ENCODE peak calls at places on chromosomes 13 and 19, in seven cellular contexts. One of them, this sample, is unnamed.

GRCh38 chr19:56566904-56567273 is 379 bp upstream of the ZNF470 start:
- DNase-seq in transverse colon: peak; percentile 47
- DNase-seq in spleen: peak; percentile 84
- DNase-seq in stomach: peak; percentile 46
- DNase-seq in suprapubic skin: no peak
- DNase-seq in breast epithelium: peak; percentile 20
- DNase-seq in sigmoid colon: peak; percentile 71
- DNase-seq in this sample: peak; percentile 13

GRCh38 chr19:16376649-16377048 is 52.0 kb downstream of the KLF2 start:
- DNase-seq in stomach: no peak
- DNase-seq in sigmoid colon: no peak
- DNase-seq in suprapubic skin: no peak
- DNase-seq in spleen: peak; percentile 83
- DNase-seq in breast epithelium: no peak
- DNase-seq in transverse colon: no peak
- DNase-seq in this sample: no peak

GRCh38 chr19:3710265-3710812 is 2.2 kb downstream of the TJP3 start:
- DNase-seq in breast epithelium: peak; percentile 74
- DNase-seq in stomach: peak; percentile 99
- DNase-seq in suprapubic skin: no peak
- DNase-seq in sigmoid colon: peak; percentile 91
- DNase-seq in spleen: peak; percentile 82
- DNase-seq in transverse colon: peak; percentile 97
- DNase-seq in this sample: no peak

GRCh38 chr13:18998389-18998788 is 183.2 kb downstream of the TUBA3C start:
- DNase-seq in suprapubic skin: no peak
- DNase-seq in stomach: no peak
- DNase-seq in transverse colon: no peak
- DNase-seq in spleen: no peak
- DNase-seq in sigmoid colon: no peak
- DNase-seq in breast epithelium: no peak
- DNase-seq in this sample: no peak

GRCh38 chr19:30402790-30403189 is 30.6 kb downstream of the ZNF536 start:
- DNase-seq in suprapubic skin: no peak
- DNase-seq in breast epithelium: no peak
- DNase-seq in stomach: no peak
- DNase-seq in sigmoid colon: no peak
- DNase-seq in spleen: no peak
- DNase-seq in transverse colon: no peak
- DNase-seq in this sample: no peak

GRCh38 chr13:51959773-51960172 is 51.5 kb downstream of the ATP7B start:
- DNase-seq in breast epithelium: no peak
- DNase-seq in suprapubic skin: no peak
- DNase-seq in sigmoid colon: no peak
- DNase-seq in transverse colon: peak; percentile 81
- DNase-seq in spleen: no peak
- DNase-seq in stomach: no peak
- DNase-seq in this sample: peak; percentile 38

GRCh38 chr13:94599877-94600276 is 1.8 kb upstream of the GPR180 start:
- DNase-seq in stomach: no peak
- DNase-seq in breast epithelium: no peak
- DNase-seq in transverse colon: no peak
- DNase-seq in suprapubic skin: no peak
- DNase-seq in sigmoid colon: no peak
- DNase-seq in spleen: no peak
- DNase-seq in this sample: no peak

GRCh38 chr13:37068962-37069361 is 9.5 kb upstream of the SUPT20H start:
- DNase-seq in sigmoid colon: no peak
- DNase-seq in spleen: no peak
- DNase-seq in breast epithelium: no peak
- DNase-seq in transverse colon: no peak
- DNase-seq in suprapubic skin: no peak
- DNase-seq in stomach: no peak
- DNase-seq in this sample: no peak

GRCh38 chr19:56294557-56294956 is 20.1 kb downstream of the ZSCAN5A start:
- DNase-seq in suprapubic skin: no peak
- DNase-seq in transverse colon: no peak
- DNase-seq in stomach: no peak
- DNase-seq in spleen: no peak
- DNase-seq in sigmoid colon: no peak
- DNase-seq in breast epithelium: no peak
- DNase-seq in this sample: no peak

GRCh38 chr13:99979453-99980200 is 2.0 kb upstream of the ZIC2 start:
- DNase-seq in sigmoid colon: no peak
- DNase-seq in breast epithelium: peak; percentile 16
- DNase-seq in spleen: no peak
- DNase-seq in transverse colon: no peak
- DNase-seq in stomach: peak; percentile 14
- DNase-seq in suprapubic skin: peak; percentile 75
- DNase-seq in this sample: no peak

GRCh38 chr19:32269831-32270230 is 75.6 kb upstream of the ZNF507 start:
- DNase-seq in breast epithelium: peak; percentile 20
- DNase-seq in spleen: no peak
- DNase-seq in suprapubic skin: no peak
- DNase-seq in stomach: no peak
- DNase-seq in transverse colon: no peak
- DNase-seq in sigmoid colon: no peak
- DNase-seq in this sample: no peak

GRCh38 chr19:1384478-1385110 is 887 bp downstream of the NDUFS7 start:
- DNase-seq in suprapubic skin: no peak
- DNase-seq in spleen: no peak
- DNase-seq in breast epithelium: no peak
- DNase-seq in stomach: no peak
- DNase-seq in transverse colon: no peak
- DNase-seq in sigmoid colon: no peak
- DNase-seq in this sample: no peak

GRCh38 chr19:17337675-17338439 is 504 bp downstream of the GTPBP3 start:
- DNase-seq in breast epithelium: no peak
- DNase-seq in transverse colon: no peak
- DNase-seq in stomach: no peak
- DNase-seq in suprapubic skin: no peak
- DNase-seq in sigmoid colon: no peak
- DNase-seq in spleen: peak; percentile 86
- DNase-seq in this sample: no peak

GRCh38 chr19:16051254-16052025 is 24.9 kb upstream of the TPM4 start:
- DNase-seq in breast epithelium: no peak
- DNase-seq in stomach: no peak
- DNase-seq in spleen: no peak
- DNase-seq in sigmoid colon: no peak
- DNase-seq in suprapubic skin: no peak
- DNase-seq in transverse colon: no peak
- DNase-seq in this sample: no peak

GRCh38 chr19:10085641-10086031 is 481 bp upstream of the SHFL start:
- DNase-seq in suprapubic skin: no peak
- DNase-seq in transverse colon: no peak
- DNase-seq in sigmoid colon: no peak
- DNase-seq in stomach: no peak
- DNase-seq in spleen: no peak
- DNase-seq in breast epithelium: no peak
- DNase-seq in this sample: no peak

GRCh38 chr19:55482967-55483671 is 1.9 kb upstream of the NAT14 start:
- DNase-seq in breast epithelium: no peak
- DNase-seq in stomach: no peak
- DNase-seq in suprapubic skin: no peak
- DNase-seq in spleen: peak; percentile 72
- DNase-seq in sigmoid colon: no peak
- DNase-seq in transverse colon: no peak
- DNase-seq in this sample: no peak

GRCh38 chr19:49488046-49488862 is 846 bp downstream of the RPL13A start:
- DNase-seq in suprapubic skin: no peak
- DNase-seq in sigmoid colon: no peak
- DNase-seq in breast epithelium: no peak
- DNase-seq in transverse colon: no peak
- DNase-seq in stomach: no peak
- DNase-seq in spleen: no peak
- DNase-seq in this sample: no peak

GRCh38 chr19:31149306-31149975 is 199.8 kb downstream of the TSHZ3 start:
- DNase-seq in stomach: no peak
- DNase-seq in sigmoid colon: no peak
- DNase-seq in spleen: no peak
- DNase-seq in suprapubic skin: no peak
- DNase-seq in transverse colon: no peak
- DNase-seq in breast epithelium: no peak
- DNase-seq in this sample: no peak

GRCh38 chr13:113046883-113047244 is 58.7 kb upstream of the F7 start:
- DNase-seq in transverse colon: no peak
- DNase-seq in breast epithelium: no peak
- DNase-seq in sigmoid colon: no peak
- DNase-seq in spleen: peak; percentile 39
- DNase-seq in stomach: no peak
- DNase-seq in suprapubic skin: no peak
- DNase-seq in this sample: no peak

GRCh38 chr13:113044431-113045114 is 61.0 kb upstream of the F7 start:
- DNase-seq in breast epithelium: no peak
- DNase-seq in transverse colon: no peak
- DNase-seq in stomach: no peak
- DNase-seq in sigmoid colon: no peak
- DNase-seq in suprapubic skin: no peak
- DNase-seq in spleen: no peak
- DNase-seq in this sample: no peak

GRCh38 chr13:113045214-113046007 is 60.2 kb upstream of the F7 start:
- DNase-seq in transverse colon: no peak
- DNase-seq in stomach: no peak
- DNase-seq in sigmoid colon: no peak
- DNase-seq in breast epithelium: no peak
- DNase-seq in suprapubic skin: no peak
- DNase-seq in spleen: no peak
- DNase-seq in this sample: no peak

GRCh38 chr13:113047587-113047986 is 58.0 kb upstream of the F7 start:
- DNase-seq in transverse colon: no peak
- DNase-seq in spleen: peak; percentile 70
- DNase-seq in breast epithelium: no peak
- DNase-seq in sigmoid colon: peak; percentile 22
- DNase-seq in suprapubic skin: no peak
- DNase-seq in stomach: no peak
- DNase-seq in this sample: no peak

GRCh38 chr13:113046066-113046882 is 59.3 kb upstream of the F7 start:
- DNase-seq in sigmoid colon: no peak
- DNase-seq in suprapubic skin: no peak
- DNase-seq in transverse colon: no peak
- DNase-seq in breast epithelium: no peak
- DNase-seq in stomach: no peak
- DNase-seq in spleen: peak; percentile 25
- DNase-seq in this sample: no peak
- TF ChIP-seq POLR2A in sigmoid colon: no peak
- TF ChIP-seq POLR2A in suprapubic skin: no peak
- TF ChIP-seq POLR2A in transverse colon: no peak
- TF ChIP-seq POLR2A in breast epithelium: no peak
- TF ChIP-seq POLR2A in stomach: no peak
- TF ChIP-seq POLR2A in spleen: no peak
- TF ChIP-seq POLR2A in this sample: no peak

DNA sequence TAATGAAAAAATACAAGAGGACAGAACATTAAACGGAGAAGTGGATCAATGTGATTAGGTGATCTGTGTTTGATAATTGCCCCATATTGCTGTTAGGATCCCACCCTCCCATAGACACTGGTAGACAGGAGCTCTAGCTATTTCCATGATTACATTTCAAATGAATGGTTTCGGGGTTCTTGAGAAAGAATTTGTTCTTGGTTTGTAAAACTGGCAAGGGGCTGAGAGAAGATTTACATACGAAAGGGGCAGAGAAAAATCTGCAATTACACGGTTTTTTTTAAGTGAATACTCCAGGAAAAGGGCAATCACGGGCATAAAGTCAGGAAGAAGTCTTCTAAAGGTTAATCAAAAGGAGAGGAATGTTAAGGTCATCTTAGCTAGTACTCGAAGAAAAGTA is 2125.7 kb upstream of the PCDH20 start:
- DNase-seq in stomach: no peak
- DNase-seq in transverse colon: no peak
- DNase-seq in sigmoid colon: no peak
- DNase-seq in breast epithelium: no peak
- DNase-seq in spleen: no peak
- DNase-seq in suprapubic skin: no peak
- DNase-seq in this sample: no peak
- TF ChIP-seq POLR2AphosphoS5 in stomach: no peak
- TF ChIP-seq POLR2AphosphoS5 in transverse colon: no peak
- TF ChIP-seq POLR2AphosphoS5 in sigmoid colon: no peak
- TF ChIP-seq POLR2AphosphoS5 in breast epithelium: no peak
- TF ChIP-seq POLR2AphosphoS5 in spleen: no peak
- TF ChIP-seq POLR2AphosphoS5 in suprapubic skin: no peak
- TF ChIP-seq POLR2AphosphoS5 in this sample: no peak

DNA sequence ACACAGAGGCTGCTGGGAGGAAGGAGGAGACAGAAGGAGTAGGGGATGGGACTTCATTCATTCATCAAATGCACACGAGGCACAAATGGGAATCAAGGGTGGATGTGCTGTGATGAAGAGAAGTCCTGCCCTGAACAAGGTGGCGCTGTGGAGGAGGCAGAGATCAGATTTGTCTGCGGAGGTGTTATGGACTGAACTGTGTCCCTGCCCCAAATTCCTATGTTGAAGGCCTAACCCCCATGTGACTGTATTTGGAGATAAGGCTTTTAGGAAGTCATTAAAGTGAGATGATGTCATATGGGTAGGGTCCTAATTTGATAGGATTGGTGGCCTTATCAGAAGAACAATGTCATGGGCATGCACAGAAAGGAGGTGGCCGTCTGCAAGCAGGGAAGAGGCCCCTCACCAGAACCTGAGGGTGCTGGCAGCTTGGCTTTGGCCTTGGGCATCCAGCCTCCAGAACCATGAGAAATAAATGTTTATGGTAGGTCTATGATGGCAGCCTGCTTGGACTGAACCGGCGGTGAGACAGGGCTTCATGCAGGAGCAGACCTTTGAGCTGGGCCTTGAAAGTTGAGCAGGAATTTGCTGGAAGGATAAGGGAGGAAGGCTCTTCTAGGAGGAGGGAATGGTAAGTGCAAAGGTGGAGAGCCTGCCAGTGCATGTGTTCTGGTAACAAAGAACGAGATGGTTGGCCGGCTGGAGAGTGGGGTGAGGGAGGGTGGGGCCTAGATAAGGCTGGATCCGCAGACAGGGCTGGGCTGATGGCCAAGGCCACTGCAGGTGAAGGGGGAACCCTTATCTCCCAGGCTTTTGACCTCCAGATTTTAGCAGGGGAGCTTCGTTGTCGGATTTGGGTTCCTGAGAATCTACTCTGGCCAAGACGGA is 2.7 kb upstream of the CEBPA start:
- DNase-seq in suprapubic skin: no peak
- DNase-seq in transverse colon: peak; percentile 80
- DNase-seq in spleen: no peak
- DNase-seq in breast epithelium: no peak
- DNase-seq in sigmoid colon: peak; percentile 46
- DNase-seq in stomach: peak; percentile 77
- DNase-seq in this sample: no peak
- TF ChIP-seq POLR2A in suprapubic skin: no peak
- TF ChIP-seq POLR2A in transverse colon: peak; percentile 47
- TF ChIP-seq POLR2A in spleen: no peak
- TF ChIP-seq POLR2A in breast epithelium: no peak
- TF ChIP-seq POLR2A in sigmoid colon: no peak
- TF ChIP-seq POLR2A in stomach: no peak
- TF ChIP-seq POLR2A in this sample: no peak

DNA sequence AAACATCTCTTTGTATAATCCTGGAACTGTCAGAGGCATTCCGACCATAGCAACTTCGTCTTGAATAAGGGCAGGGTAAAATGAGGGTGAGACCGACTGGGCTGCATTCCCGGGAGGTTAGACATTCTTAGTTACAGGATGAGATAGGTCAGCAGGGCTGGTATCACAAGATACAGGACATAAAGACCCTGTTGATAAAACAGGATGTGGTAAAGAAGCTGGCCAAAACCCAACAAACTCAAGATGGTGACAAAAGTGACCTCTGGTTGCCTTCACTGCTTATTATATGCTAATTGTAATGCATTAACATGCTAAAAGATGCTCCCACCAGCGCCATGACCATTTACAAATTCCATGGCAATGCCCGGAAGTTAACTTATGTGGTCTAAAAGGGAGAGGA is 27.7 kb upstream of the MBNL2 start:
- DNase-seq in suprapubic skin: no peak
- DNase-seq in spleen: no peak
- DNase-seq in breast epithelium: no peak
- DNase-seq in sigmoid colon: no peak
- DNase-seq in stomach: no peak
- DNase-seq in transverse colon: no peak
- DNase-seq in this sample: no peak
- TF ChIP-seq POLR2AphosphoS5 in suprapubic skin: no peak
- TF ChIP-seq POLR2AphosphoS5 in spleen: no peak
- TF ChIP-seq POLR2AphosphoS5 in breast epithelium: no peak
- TF ChIP-seq POLR2AphosphoS5 in sigmoid colon: no peak
- TF ChIP-seq POLR2AphosphoS5 in stomach: no peak
- TF ChIP-seq POLR2AphosphoS5 in transverse colon: no peak
- TF ChIP-seq POLR2AphosphoS5 in this sample: no peak

This sample was measured in GM12891.